ENCODE peak calls at places on chromosomes 11 and 22, in nine cellular contexts. M is stomach, A is right lobe of liver, Y is tibial artery, B is PC-3, Z is adrenal gland, C is transverse colon, Q is esophagus squamous epithelium, U is body of pancreas. P is an unnamed sample.

GRCh38 chr11:26399336-26399735 is 67.4 kb downstream of the ANO3 start:
- DNase-seq in M (no peak), A (no peak), Y (no peak), B (no peak), Z (no peak), C (no peak), Q (no peak), U (no peak), P (no peak)

GRCh38 chr11:81869337-81870065 is 864.2 kb downstream of the FAM181B start:
- DNase-seq in M (peak; percentile 44), A (no peak), Y (no peak), B (no peak), Z (no peak), C (peak; percentile 59), Q (no peak), U (no peak), P (no peak)

GRCh38 chr11:2869561-2870427 is 15.8 kb downstream of the CDKN1C start:
- DNase-seq in M (no peak), A (no peak), Y (no peak), B (no peak), Z (no peak), C (no peak), Q (no peak), U (no peak), P (no peak)

GRCh38 chr11:75264356-75264755 is 23.8 kb downstream of the TPBGL start:
- DNase-seq in M (no peak), A (no peak), Y (no peak), B (no peak), Z (no peak), C (peak; percentile 0), Q (no peak), U (no peak), P (no peak)

GRCh38 chr22:16955678-16956210 is 52.3 kb downstream of the GAB4 start:
- DNase-seq in M (no peak), A (no peak), Y (no peak), B (no peak), Z (peak; percentile 70), C (no peak), Q (no peak), U (no peak), P (no peak)

GRCh38 chr11:132310390-132311375 is 940.3 kb downstream of the NTM start:
- DNase-seq in M (no peak), A (no peak), Y (no peak), B (no peak), Z (no peak), C (no peak), Q (no peak), U (no peak), P (no peak)

GRCh38 chr11:78985654-78986053 is 411.0 kb upstream of the NARS2 start:
- DNase-seq in M (no peak), A (no peak), Y (no peak), B (no peak), Z (no peak), C (no peak), Q (no peak), U (no peak), P (no peak)

GRCh38 chr11:118998388-118998717 is 415 bp downstream of the CENATAC start:
- DNase-seq in M (no peak), A (no peak), Y (no peak), B (peak; percentile 11), Z (no peak), C (peak; percentile 26), Q (no peak), U (no peak), P (no peak)

GRCh38 chr11:79116600-79116999 is 324.2 kb downstream of the TENM4 start:
- DNase-seq in M (no peak), A (no peak), Y (no peak), B (peak; percentile 93), Z (no peak), C (no peak), Q (no peak), U (no peak), P (no peak)

GRCh38 chr11:73528877-73529530 is 68.9 kb downstream of the FAM168A start:
- DNase-seq in M (no peak), A (no peak), Y (no peak), B (no peak), Z (no peak), C (no peak), Q (no peak), U (no peak), P (no peak)

GRCh38 chr11:14973621-14974020 is 1.5 kb upstream of the CALCA start:
- DNase-seq in M (no peak), A (peak; percentile 35), Y (no peak), B (no peak), Z (no peak), C (no peak), Q (no peak), U (no peak), P (no peak)

GRCh38 chr22:46761539-46762237 is 762 bp upstream of the TBC1D22A start:
- DNase-seq in M (no peak), A (peak; percentile 42), Y (no peak), B (no peak), Z (no peak), C (no peak), Q (no peak), U (no peak), P (no peak)

GRCh38 chr22:43150731-43151206 is 590 bp upstream of the TSPO start:
- DNase-seq in M (no peak), A (no peak), Y (no peak), B (no peak), Z (peak; percentile 62), C (no peak), Q (no peak), U (no peak), P (no peak)

GRCh38 chr11:82906931-82907330 is 5.4 kb downstream of the DDIAS start:
- DNase-seq in M (no peak), A (no peak), Y (no peak), B (no peak), Z (no peak), C (no peak), Q (no peak), U (no peak), P (no peak)

GRCh38 chr22:28139993-28140392 is 220.9 kb upstream of the PITPNB start:
- DNase-seq in M (no peak), A (no peak), Y (no peak), B (peak; percentile 37), Z (no peak), C (no peak), Q (no peak), U (no peak), P (no peak)

GRCh38 chr22:32473388-32473952 is 1.1 kb upstream of the FBXO7 start:
- DNase-seq in M (no peak), A (no peak), Y (no peak), B (peak; percentile 71), Z (no peak), C (peak; percentile 30), Q (no peak), U (no peak), P (no peak)

DNA sequence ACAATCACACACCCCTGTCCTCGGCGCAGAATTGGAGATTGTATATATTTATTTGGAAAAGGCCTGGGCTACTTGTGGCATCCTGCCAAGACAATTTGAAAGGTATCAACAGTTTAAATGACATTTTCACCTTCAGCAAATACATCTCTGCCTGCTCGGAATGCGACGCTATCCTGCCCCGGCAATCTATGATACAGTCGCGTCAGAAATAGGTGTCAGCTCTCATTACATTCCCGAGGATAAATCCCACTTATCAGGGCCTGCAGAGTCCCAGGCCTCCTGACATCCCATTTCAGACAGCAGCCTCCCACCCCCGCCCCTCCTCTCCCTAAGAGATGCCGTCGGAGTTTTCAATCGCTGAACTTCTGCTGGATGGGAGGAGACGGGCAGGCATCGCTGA is 114.7 kb downstream of the BRD1 start:
- DNase-seq in M (no peak), A (no peak), Y (no peak), B (no peak), Z (no peak), C (no peak), Q (no peak), U (no peak), P (no peak)
- H3K4me3 ChIP-seq in M (no peak overlapping the region), A (no peak overlapping the region), Y (no peak overlapping the region), B (no peak overlapping the region), Z (no peak overlapping the region), C (no peak overlapping the region), Q (no peak overlapping the region), U (no peak overlapping the region), P (no peak overlapping the region)

DNA sequence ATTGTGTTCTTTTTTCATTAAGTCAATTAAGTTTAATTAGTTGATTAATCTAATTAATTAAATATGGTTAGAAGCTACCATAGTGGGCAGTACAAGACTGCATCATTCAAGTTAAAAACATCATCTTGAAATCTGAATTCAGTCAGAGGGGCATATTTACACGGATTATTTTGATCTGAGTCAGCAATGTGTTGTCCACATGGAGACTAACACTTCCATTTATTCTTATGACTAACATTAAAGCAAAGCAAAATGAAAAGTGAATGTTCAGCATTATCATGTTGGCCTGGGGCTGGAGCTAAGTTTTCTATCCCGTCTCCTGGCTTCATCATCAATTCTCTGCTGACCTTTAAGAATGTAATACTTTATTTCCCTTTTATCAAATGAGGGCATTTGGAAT is 17.3 kb downstream of the FLI1 start:
- DNase-seq in M (no peak), A (no peak), Y (no peak), B (peak; percentile 88), Z (no peak), C (no peak), Q (no peak), U (no peak), P (no peak)
- H3K4me1 ChIP-seq in M (peaks cover 68% of the 10 kb centered on the region), A (peaks cover 15% of the 10 kb centered on the region), Y (peaks cover 14% of the 10 kb centered on the region), B (peaks cover 53% of the 10 kb centered on the region), Z (no peaks in the 10 kb centered on the region), C (peaks cover 25% of the 10 kb centered on the region), Q (peaks cover 53% of the 10 kb centered on the region), U (peaks cover 7% of the 10 kb centered on the region), P (peaks cover 11% of the 10 kb centered on the region)

GRCh38 chr11:120340529-120340928 is 4.3 kb downstream of the ARHGEF12 start:
- DNase-seq in M (no peak), A (no peak), Y (no peak), B (peak; percentile 74), Z (no peak), C (no peak), Q (no peak), U (no peak), P (no peak)
- H3K27me3 ChIP-seq in M (no peaks in the 10 kb centered on the region), A (no peaks in the 10 kb centered on the region), Y (no peaks in the 10 kb centered on the region), B (no peaks in the 10 kb centered on the region), Z (no peaks in the 10 kb centered on the region), C (no peaks in the 10 kb centered on the region), Q (no peaks in the 10 kb centered on the region), U (no peaks in the 10 kb centered on the region), P (no peaks in the 10 kb centered on the region)

DNA sequence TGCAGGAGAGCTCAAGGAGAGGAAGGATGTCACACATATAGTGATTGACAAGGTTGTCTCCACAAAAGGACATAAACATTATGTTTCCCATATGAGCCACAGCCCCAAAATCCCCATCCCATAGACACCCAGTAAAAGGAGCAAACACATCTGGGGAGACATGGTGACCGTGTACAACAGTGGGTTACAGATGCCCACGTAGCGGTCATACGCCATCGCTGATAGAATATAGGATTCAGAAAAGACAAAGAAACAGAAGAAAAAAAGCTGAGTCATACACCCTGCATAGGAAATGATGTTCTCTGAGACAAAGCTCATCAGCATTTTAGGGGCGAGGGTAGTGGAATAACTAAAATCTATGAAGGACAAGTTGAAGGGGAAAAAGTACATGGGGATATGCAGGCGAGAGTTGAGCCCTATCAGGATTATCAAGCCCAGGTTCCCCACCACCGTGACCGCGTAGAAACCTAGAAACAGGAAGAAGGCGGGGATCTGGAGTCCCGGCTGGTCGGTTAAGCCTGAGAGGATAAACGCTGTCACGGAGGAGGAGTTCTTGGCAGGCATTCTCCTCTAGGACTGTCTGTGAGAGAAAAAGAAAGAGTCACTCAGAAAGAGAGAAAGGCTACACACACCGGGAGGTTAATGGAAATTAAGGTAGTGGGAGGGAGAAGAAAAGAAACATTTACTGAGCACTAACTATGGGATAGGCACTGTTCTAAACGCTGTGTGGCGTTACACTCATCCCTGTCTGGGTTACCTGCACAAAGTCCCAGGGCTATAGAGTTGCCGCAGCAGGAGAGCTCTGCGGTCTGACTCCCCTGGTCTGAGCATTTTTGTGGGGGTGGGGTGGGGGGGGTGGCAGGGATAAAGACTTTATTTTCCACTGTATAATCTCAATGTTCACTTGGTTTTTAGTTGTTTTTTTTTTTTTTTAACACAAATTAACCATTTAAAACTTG is 36.1 kb upstream of the OR8B8 start:
- DNase-seq in M (no peak), A (no peak), Y (peak; percentile 35), B (peak; percentile 57), Z (no peak), C (no peak), Q (no peak), U (no peak), P (no peak)
- H3K4me3 ChIP-seq in M (peak overlapping the region; percentile 11), A (no peak overlapping the region), Y (peak overlapping the region; percentile 19), B (peak overlapping the region; percentile 57), Z (peak overlapping the region; percentile 37), C (no peak overlapping the region), Q (no peak overlapping the region), U (no peak overlapping the region), P (peak overlapping the region; percentile 20)

P was measured in psoas muscle.